ENCODE peak calls at places on chromosomes 1 and 21, in six cellular contexts. Q is lower leg skin, K is AG09319, G is progenitor cell of endocrine pancreas, I is stomach, C is left ventricle myocardium inferior. E is an unnamed sample.

GRCh38 chr21:43609501-43610340 is 49.6 kb downstream of the HSF2BP start:
- DNase-seq in Q (no peak), K (no peak), G (no peak), I (peak), C (no peak), E (no peak)

GRCh38 chr21:43707462-43707861 is 11.5 kb upstream of the PDXK start:
- DNase-seq in Q (no peak), K (no peak), G (no peak), I (no peak), C (no peak), E (no peak)

GRCh38 chr1:193104906-193105820 is at the start of gene GLRX2:
- DNase-seq in Q (peak), K (peak), G (peak), I (peak), C (peak), E (peak)

GRCh38 chr1:151416231-151416630 is 16.9 kb downstream of the PSMB4 start:
- DNase-seq in Q (no peak), K (peak), G (no peak), I (no peak), C (no peak), E (no peak)

GRCh38 chr1:79633456-79633855 is 626.9 kb upstream of the ADGRL4 start:
- DNase-seq in Q (no peak), K (peak), G (no peak), I (no peak), C (no peak), E (no peak)

GRCh38 chr1:204213668-204214662 is at the start of gene GOLT1A:
- DNase-seq in Q (peak), K (peak), G (peak), I (peak), C (peak), E (peak)

GRCh38 chr1:48228156-48228555 is 5.6 kb downstream of the SLC5A9 start:
- DNase-seq in Q (no peak), K (no peak), G (no peak), I (no peak), C (no peak), E (no peak)

GRCh38 chr1:203069028-203069804 is 16.6 kb downstream of the MYOG start:
- DNase-seq in Q (no peak), K (no peak), G (no peak), I (no peak), C (no peak), E (peak)

GRCh38 chr1:179815642-179816041 is 62.0 kb downstream of the TOR1AIP2 start:
- DNase-seq in Q (no peak), K (no peak), G (no peak), I (no peak), C (no peak), E (no peak)

GRCh38 chr1:248404024-248404423 is 1.2 kb downstream of the OR2T1 start:
- DNase-seq in Q (no peak), K (no peak), G (no peak), I (no peak), C (no peak), E (no peak)

GRCh38 chr1:116297495-116298212 is 75.4 kb upstream of the ATP1A1 start:
- DNase-seq in Q (no peak), K (no peak), G (no peak), I (no peak), C (no peak), E (no peak)

GRCh38 chr1:153470707-153471106 is 10.3 kb upstream of the S100A7 start:
- DNase-seq in Q (no peak), K (no peak), G (no peak), I (no peak), C (no peak), E (no peak)

GRCh38 chr1:75600781-75601180 is 10.1 kb downstream of the SLC44A5 start:
- DNase-seq in Q (no peak), K (no peak), G (no peak), I (no peak), C (no peak), E (no peak)

GRCh38 chr1:234262007-234262753 is 111.1 kb upstream of the COA6 start:
- DNase-seq in Q (no peak), K (no peak), G (no peak), I (no peak), C (no peak), E (no peak)

GRCh38 chr1:33745942-33746341 is 117.9 kb upstream of the HMGB4 start:
- DNase-seq in Q (no peak), K (no peak), G (no peak), I (no peak), C (no peak), E (no peak)

GRCh38 chr1:171081220-171081993 is 9.3 kb upstream of the FMO3 start:
- DNase-seq in Q (no peak), K (peak), G (no peak), I (no peak), C (no peak), E (no peak)

GRCh38 chr1:47644216-47644581 is 206.4 kb downstream of the FOXD2 start:
- DNase-seq in Q (no peak), K (no peak), G (no peak), I (no peak), C (no peak), E (no peak)

GRCh38 chr1:35505911-35506798 is 51.0 kb downstream of the KIAA0319L start:
- DNase-seq in Q (no peak), K (peak), G (no peak), I (peak), C (no peak), E (no peak)

GRCh38 chr21:44972821-44973220 is 33.0 kb downstream of the SLX9 start:
- DNase-seq in Q (no peak), K (no peak), G (no peak), I (no peak), C (no peak), E (no peak)

GRCh38 chr1:159120317-159120716 is 43.8 kb upstream of the AIM2 start:
- DNase-seq in Q (no peak), K (no peak), G (no peak), I (no peak), C (no peak), E (no peak)

GRCh38 chr1:54607821-54608220 is 15.5 kb downstream of the FAM151A start:
- DNase-seq in Q (no peak), K (no peak), G (no peak), I (no peak), C (no peak), E (no peak)

GRCh38 chr1:68331117-68331865 is 99.0 kb upstream of the WLS start:
- DNase-seq in Q (no peak), K (peak), G (no peak), I (no peak), C (no peak), E (no peak)

GRCh38 chr1:181159451-181160151 is 71.1 kb downstream of the IER5 start:
- DNase-seq in Q (no peak), K (no peak), G (no peak), I (peak), C (no peak), E (no peak)

GRCh38 chr1:171754381-171754705 is 12.5 kb upstream of the VAMP4 start:
- DNase-seq in Q (peak), K (no peak), G (no peak), I (no peak), C (no peak), E (no peak)

GRCh38 chr1:150516616-150517015 is 1.1 kb downstream of the FALEC start:
- DNase-seq in Q (no peak), K (no peak), G (no peak), I (no peak), C (no peak), E (no peak)

GRCh38 chr1:19737413-19737812 is 62.3 kb downstream of the TMCO4 start:
- DNase-seq in Q (no peak), K (no peak), G (no peak), I (no peak), C (no peak), E (no peak)

GRCh38 chr1:202162049-202162417 is 1.6 kb upstream of the PTPN7 start:
- DNase-seq in Q (no peak), K (no peak), G (no peak), I (no peak), C (no peak), E (no peak)

GRCh38 chr1:229341811-229342304 is 989 bp downstream of the CCSAP start:
- DNase-seq in Q (no peak), K (no peak), G (no peak), I (no peak), C (no peak), E (no peak)

GRCh38 chr1:159800177-159800935 is 1.8 kb upstream of the FCRL6 start:
- DNase-seq in Q (no peak), K (no peak), G (no peak), I (no peak), C (no peak), E (no peak)

GRCh38 chr1:9213956-9214355 is 20.6 kb upstream of the H6PD start:
- DNase-seq in Q (no peak), K (no peak), G (no peak), I (no peak), C (no peak), E (no peak)

GRCh38 chr1:212712451-212713303 is 13.0 kb upstream of the BATF3 start:
- DNase-seq in Q (no peak), K (no peak), G (no peak), I (no peak), C (no peak), E (no peak)

DNA sequence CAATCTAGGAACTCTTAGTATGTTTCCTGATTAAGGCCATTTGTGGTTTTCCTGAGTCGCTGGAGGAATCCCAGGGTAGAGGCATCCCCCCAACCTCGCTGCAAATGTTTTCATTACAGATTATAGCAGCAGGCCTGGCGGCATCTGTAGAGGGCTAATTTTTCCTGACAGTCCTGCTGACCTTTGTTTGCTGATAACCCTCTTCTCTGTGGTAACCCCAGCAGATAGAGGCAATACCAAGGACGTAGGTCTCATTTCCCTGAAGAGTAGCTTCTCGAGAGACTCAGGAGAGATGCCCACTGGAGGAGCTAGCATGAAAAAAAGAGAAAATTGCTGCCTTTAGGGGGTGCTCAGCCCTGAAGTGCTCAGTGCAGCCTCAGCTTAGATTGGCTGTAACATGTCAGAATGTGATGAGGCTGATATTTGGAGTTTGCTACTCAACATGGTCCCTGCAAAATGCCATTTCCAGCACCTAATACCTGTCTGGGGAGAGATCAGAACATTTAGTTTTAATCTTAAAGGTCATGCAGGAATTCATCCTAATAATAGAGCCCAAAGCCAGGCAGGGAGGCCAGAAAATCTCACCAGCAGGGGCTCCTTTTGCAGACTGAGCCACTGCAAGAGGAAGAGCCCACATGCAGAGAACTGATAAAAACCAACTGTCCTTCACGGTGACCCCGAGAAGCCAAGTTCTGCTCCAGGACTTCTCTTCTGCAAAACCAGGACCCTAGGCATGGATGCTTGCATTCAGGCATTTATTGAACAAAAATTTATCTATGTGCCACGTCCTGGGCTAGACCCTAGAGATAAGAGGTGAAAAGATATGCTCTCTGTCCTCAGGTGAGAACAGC is 184.5 kb downstream of the KAZN start:
- DNase-seq in Q (no peak), K (no peak), G (no peak), I (no peak), C (no peak), E (no peak)
- TF ChIP-seq CTCF in Q (no peak), K (peak), G (no peak), I (no peak), C (no peak), E (no peak)

GRCh38 chr1:45518910-45519309 is 2.8 kb downstream of the PRDX1 start:
- DNase-seq in Q (no peak), K (no peak), G (no peak), I (no peak), C (no peak), E (no peak)

GRCh38 chr1:45522324-45523104 is 830 bp upstream of the PRDX1 start:
- DNase-seq in Q (no peak), K (no peak), G (no peak), I (no peak), C (no peak), E (no peak)

GRCh38 chr1:45516465-45516864 is 5.2 kb downstream of the PRDX1 start:
- DNase-seq in Q (no peak), K (no peak), G (no peak), I (no peak), C (no peak), E (no peak)

GRCh38 chr1:45526135-45526644 is 4.5 kb upstream of the PRDX1 start:
- DNase-seq in Q (no peak), K (no peak), G (no peak), I (no peak), C (no peak), E (no peak)

GRCh38 chr1:45521413-45522323 is at the start of gene PRDX1:
- DNase-seq in Q (peak), K (peak), G (peak), I (peak), C (peak), E (peak)
- TF ChIP-seq CTCF in Q (no peak), K (peak), G (no peak), I (no peak), C (no peak), E (peak)

GRCh38 chr1:7224081-7224534 is 438.9 kb downstream of the CAMTA1 start:
- DNase-seq in Q (peak), K (no peak), G (no peak), I (no peak), C (no peak), E (no peak)

GRCh38 chr1:7222616-7223015 is 437.4 kb downstream of the CAMTA1 start:
- DNase-seq in Q (peak), K (no peak), G (no peak), I (no peak), C (no peak), E (no peak)

GRCh38 chr1:7223334-7224080 is 438.3 kb downstream of the CAMTA1 start:
- DNase-seq in Q (no peak), K (peak), G (no peak), I (no peak), C (no peak), E (no peak)

GRCh38 chr1:7225711-7226505 is 440.7 kb downstream of the CAMTA1 start:
- DNase-seq in Q (peak), K (no peak), G (no peak), I (no peak), C (no peak), E (no peak)

GRCh38 chr1:7224644-7225043 is 439.4 kb downstream of the CAMTA1 start:
- DNase-seq in Q (peak), K (no peak), G (no peak), I (no peak), C (no peak), E (no peak)
- TF ChIP-seq CTCF in Q (no peak), K (no peak), G (no peak), I (no peak), C (peak), E (no peak)

GRCh38 chr1:239633432-239633831 is 247.1 kb downstream of the CHRM3 start:
- DNase-seq in Q (no peak), K (no peak), G (no peak), I (no peak), C (no peak), E (no peak)

GRCh38 chr1:239635276-239635675 is 248.9 kb downstream of the CHRM3 start:
- DNase-seq in Q (no peak), K (no peak), G (no peak), I (no peak), C (no peak), E (no peak)

GRCh38 chr1:239636321-239636720 is 250.0 kb downstream of the CHRM3 start:
- DNase-seq in Q (no peak), K (no peak), G (no peak), I (no peak), C (no peak), E (no peak)

GRCh38 chr1:239630767-239631166 is 244.4 kb downstream of the CHRM3 start:
- DNase-seq in Q (no peak), K (no peak), G (no peak), I (no peak), C (no peak), E (no peak)
- TF ChIP-seq CTCF in Q (no peak), K (no peak), G (no peak), I (no peak), C (no peak), E (no peak)

DNA sequence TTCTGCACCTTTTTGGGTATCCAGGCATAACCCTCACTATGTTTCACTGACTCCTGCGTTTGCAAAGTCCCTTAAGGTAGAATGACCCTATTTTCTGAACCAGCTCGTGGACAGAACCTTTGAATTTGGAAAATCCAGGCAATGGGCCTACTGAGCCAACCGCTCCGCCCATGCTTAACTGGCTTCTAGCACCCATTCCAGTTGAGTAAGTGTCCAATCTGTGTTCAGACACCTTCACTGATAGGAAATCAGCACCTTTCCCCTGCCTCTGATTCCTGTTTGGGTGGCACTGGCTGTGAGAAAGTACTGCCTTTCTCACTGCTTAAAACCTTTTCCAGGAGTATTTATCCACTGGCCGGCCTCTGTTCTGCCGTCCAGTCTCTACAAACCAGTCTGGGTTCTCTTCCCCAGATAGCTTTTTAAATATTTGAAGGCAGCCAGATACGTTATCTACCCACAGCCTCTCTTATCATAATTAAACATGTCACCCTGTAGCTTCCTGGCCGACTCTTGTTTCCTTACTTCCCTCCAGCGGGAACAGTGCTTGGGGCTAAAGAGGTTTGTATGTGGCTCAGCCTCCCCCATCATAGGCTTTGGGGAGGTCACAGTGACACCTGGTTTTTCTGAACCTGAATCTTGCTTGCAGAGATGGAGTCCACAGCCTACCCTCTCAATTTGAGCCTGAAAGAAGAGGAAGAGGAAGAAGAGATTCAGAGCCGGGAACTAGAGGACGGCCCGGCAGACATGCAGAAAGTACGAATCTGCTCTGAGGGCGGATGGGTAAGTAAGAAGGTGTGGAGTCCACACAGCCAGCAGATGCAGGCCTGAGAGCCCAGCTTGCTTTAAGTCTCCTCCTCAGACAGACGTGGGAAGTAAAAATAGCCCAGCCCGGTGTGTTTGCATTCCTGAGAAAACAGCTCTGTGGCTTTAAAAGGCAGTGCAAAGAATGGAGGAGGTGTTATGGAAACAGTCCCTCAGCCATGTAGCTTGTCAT is 1.3 kb downstream of the POGK start:
- DNase-seq in Q (no peak), K (no peak), G (no peak), I (peak), C (no peak), E (no peak)
- TF ChIP-seq CTCF in Q (no peak), K (no peak), G (no peak), I (no peak), C (no peak), E (no peak)

GRCh38 chr1:30380625-30380984 is 342.8 kb downstream of the MATN1 start:
- DNase-seq in Q (no peak), K (no peak), G (no peak), I (no peak), C (no peak), E (no peak)
- TF ChIP-seq CTCF in Q (no peak), K (no peak), G (peak), I (no peak), C (peak), E (no peak)

GRCh38 chr1:207389728-207390464 is 64.2 kb upstream of the CR2 start:
- DNase-seq in Q (no peak), K (no peak), G (no peak), I (no peak), C (no peak), E (no peak)

GRCh38 chr1:207396360-207396759 is 57.8 kb upstream of the CR2 start:
- DNase-seq in Q (no peak), K (no peak), G (no peak), I (no peak), C (no peak), E (no peak)

GRCh38 chr1:207388721-207389120 is 65.4 kb upstream of the CR2 start:
- DNase-seq in Q (no peak), K (no peak), G (no peak), I (no peak), C (no peak), E (no peak)

GRCh38 chr1:207397525-207397926 is 56.6 kb upstream of the CR2 start:
- DNase-seq in Q (no peak), K (no peak), G (no peak), I (no peak), C (no peak), E (no peak)

DNA sequence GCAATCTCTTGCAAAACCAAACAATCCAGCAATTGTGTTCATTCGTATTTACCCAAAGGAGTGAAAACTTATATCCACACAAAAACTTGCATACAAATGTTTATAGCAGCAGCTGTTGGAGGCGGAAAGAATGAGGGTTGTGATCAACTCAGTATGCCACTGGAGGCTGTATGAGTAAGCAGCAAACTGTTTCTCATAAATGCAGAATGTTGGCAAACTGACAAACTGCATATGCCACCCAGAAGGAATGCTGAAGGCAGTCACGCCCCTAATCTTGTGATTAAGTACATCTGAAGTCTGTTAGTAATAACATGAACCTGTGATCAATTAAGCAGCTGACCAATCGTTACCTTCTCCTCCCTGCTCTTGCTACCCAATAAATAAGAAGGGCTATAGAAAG is 60.5 kb upstream of the CR2 start:
- DNase-seq in Q (peak), K (peak), G (no peak), I (no peak), C (no peak), E (no peak)
- TF ChIP-seq CTCF in Q (no peak), K (no peak), G (no peak), I (no peak), C (no peak), E (no peak)